ENCODE peak calls at places on chromosomes 7 and 10, in seven cellular contexts. G, M, K, C, R, Q and Y are unnamed samples. For H3K27me3, the result is how much of the 10 kb centered on the place peaks cover.

GRCh38 chr7:103447073-103447960 is 1.3 kb upstream of the SLC26A5 start:
- DNase-seq in R (no peak), M (peak), G (peak), C (peak), Q (no peak), K (peak), Y (peak)

GRCh38 chr7:101085000-101085948 is at the start of gene TRIM56:
- DNase-seq in C (peak), G (peak), M (peak), K (peak), R (peak), Q (peak), Y (peak)

GRCh38 chr7:156523447-156524048 is 117.0 kb upstream of the RNF32 start:
- DNase-seq in G (no peak), Q (no peak), C (no peak), K (no peak), R (no peak), M (no peak), Y (no peak)

GRCh38 chr10:132167041-132167674 is 19.6 kb upstream of the DPYSL4 start:
- DNase-seq in K (no peak), C (no peak), M (no peak), Q (no peak), G (no peak), R (no peak), Y (no peak)

GRCh38 chr7:82343716-82344115 is 99.9 kb downstream of the CACNA2D1 start:
- DNase-seq in R (no peak), C (no peak), G (no peak), Q (no peak), K (no peak), M (no peak), Y (no peak)

GRCh38 chr10:121910673-121911420 is 17.0 kb downstream of the ATE1 start:
- DNase-seq in K (no peak), C (no peak), M (no peak), G (peak), Q (no peak), R (no peak), Y (no peak)

GRCh38 chr7:46257766-46258448 is 336.8 kb upstream of the IGFBP3 start:
- DNase-seq in Q (no peak), K (no peak), G (peak), C (no peak), M (peak), R (no peak), Y (no peak)

GRCh38 chr10:61130366-61130765 is 186.4 kb upstream of the RHOBTB1 start:
- DNase-seq in C (no peak), R (no peak), Q (no peak), K (no peak), M (no peak), G (no peak), Y (no peak)

DNA sequence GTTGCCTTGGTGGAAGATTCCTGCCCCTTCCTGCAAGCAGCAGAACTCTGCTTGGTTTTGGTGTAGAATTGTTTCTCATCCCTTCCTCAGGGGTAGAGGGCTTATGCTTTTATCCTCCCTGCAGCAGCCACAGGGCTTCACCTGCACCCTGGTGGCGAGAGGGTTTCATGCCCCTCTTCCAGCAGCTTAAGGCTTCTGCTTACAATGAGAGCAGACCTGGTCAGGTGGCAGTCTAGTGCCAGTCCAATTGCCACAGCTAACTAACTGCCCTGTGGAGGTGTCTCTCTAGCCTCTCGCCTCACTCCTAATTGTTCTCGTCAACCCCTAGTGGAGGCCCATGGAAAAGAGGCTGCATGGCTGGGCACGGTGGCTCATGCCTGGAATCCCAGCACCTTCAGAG is 19.3 kb downstream of the ACBD7 start:
- DNase-seq in K (no peak), R (no peak), Q (no peak), G (no peak), C (no peak), M (no peak), Y (no peak)
- TF ChIP-seq CTCF in K (no peak), R (no peak), Q (no peak), G (no peak), C (no peak), M (peak), Y (no peak)

GRCh38 chr7:33101916-33102315 is 7.3 kb downstream of the RP9 start:
- DNase-seq in R (no peak), G (no peak), M (no peak), C (no peak), K (no peak), Q (no peak), Y (no peak)
- H3K27ac ChIP-seq in R (no peak), G (no peak), M (no peak), C (no peak), K (no peak), Q (no peak), Y (no peak)

GRCh38 chr7:1863091-1863900 is 193.2 kb downstream of the ELFN1 start:
- DNase-seq in G (no peak), C (no peak), Q (no peak), R (no peak), M (no peak), K (no peak), Y (no peak)
- H3K27me3 ChIP-seq in G (under half), C (under half), Q (under half), R (under half), M (under half), K (under half), Y (under half)

GRCh38 chr10:2839081-2839725 is 228.1 kb upstream of the PFKP start:
- DNase-seq in G (no peak), K (peak), Q (no peak), M (no peak), C (peak), R (no peak), Y (no peak)
- TF ChIP-seq CTCF in G (peak), K (peak), Q (peak), M (peak), C (peak), R (peak), Y (peak)